ENCODE peak calls at places on chromosomes 3 and 15, in six cellular contexts. H is kidney tubule cell; A is Caki2; P is central memory CD4-positive, alpha-beta T cell; X is progenitor cell of endocrine pancreas; I is amygdala. Y is an unnamed sample.

GRCh38 chr15:57158589-57158988 is 217.7 kb upstream of the CGNL1 start:
- DNase-seq in H (peak; percentile 63), A (peak; percentile 16), P (no peak), X (no peak), I (peak; percentile 27), Y (peak; percentile 57)

GRCh38 chr15:96354731-96355560 is 24.4 kb downstream of the NR2F2 start:
- DNase-seq in H (peak; percentile 80), A (no peak), P (no peak), X (no peak), I (no peak), Y (no peak)

GRCh38 chr3:1710663-1711062 is 388.0 kb upstream of the CNTN4 start:
- DNase-seq in H (no peak), A (no peak), P (no peak), X (no peak), I (no peak), Y (no peak)

GRCh38 chr3:197512691-197513571 is 42.8 kb downstream of the BDH1 start:
- DNase-seq in H (no peak), A (no peak), P (no peak), X (no peak), I (no peak), Y (no peak)

GRCh38 chr3:171691485-171691884 is 118.8 kb downstream of the PLD1 start:
- DNase-seq in H (no peak), A (no peak), P (no peak), X (no peak), I (no peak), Y (no peak)

GRCh38 chr3:148717918-148718317 is 20.2 kb downstream of the AGTR1 start:
- DNase-seq in H (no peak), A (no peak), P (no peak), X (no peak), I (no peak), Y (no peak)

GRCh38 chr15:94028121-94028520 is 203.2 kb upstream of the MCTP2 start:
- DNase-seq in H (no peak), A (no peak), P (no peak), X (no peak), I (no peak), Y (no peak)

GRCh38 chr15:74543043-74543422 is 2.0 kb downstream of the ARID3B start:
- DNase-seq in H (no peak), A (no peak), P (no peak), X (no peak), I (no peak), Y (no peak)

GRCh38 chr3:98812851-98813374 is 49.8 kb downstream of the ST3GAL6 start:
- DNase-seq in H (no peak), A (peak; percentile 45), P (no peak), X (no peak), I (no peak), Y (no peak)

GRCh38 chr15:69990566-69991391 is 106.9 kb downstream of the TLE3 start:
- DNase-seq in H (no peak), A (no peak), P (no peak), X (no peak), I (no peak), Y (no peak)

GRCh38 chr3:56185827-56186226 is 282.4 kb downstream of the ERC2 start:
- DNase-seq in H (no peak), A (no peak), P (no peak), X (no peak), I (no peak), Y (no peak)

GRCh38 chr3:4885322-4885721 is 93.9 kb upstream of the BHLHE40 start:
- DNase-seq in H (peak; percentile 13), A (no peak), P (no peak), X (no peak), I (no peak), Y (peak; percentile 44)